ENCODE peak calls at places on chromosomes 13 and 19, in ten cellular contexts. One of them, this sample, is unnamed.

GRCh38 chr13:70203661-70204229 is 95.5 kb upstream of the KLHL1 start:
- DNase-seq in mammary epithelial cell: no peak
- DNase-seq in progenitor cell of endocrine pancreas: no peak
- DNase-seq in transverse colon: no peak
- DNase-seq in uterus: no peak
- DNase-seq in fibroblast of pulmonary artery: no peak
- DNase-seq in neural progenitor cell: peak; percentile 23
- DNase-seq in PC-3: peak; percentile 26
- DNase-seq in astrocyte of the spinal cord: peak; percentile 3
- DNase-seq in esophagus muscularis mucosa: no peak
- DNase-seq in this sample: no peak

GRCh38 chr19:6551607-6552450 is 21.0 kb downstream of the TNFSF9 start:
- DNase-seq in mammary epithelial cell: no peak
- DNase-seq in progenitor cell of endocrine pancreas: peak; percentile 42
- DNase-seq in transverse colon: peak; percentile 35
- DNase-seq in uterus: no peak
- DNase-seq in fibroblast of pulmonary artery: no peak
- DNase-seq in neural progenitor cell: peak; percentile 83
- DNase-seq in PC-3: no peak
- DNase-seq in astrocyte of the spinal cord: no peak
- DNase-seq in esophagus muscularis mucosa: no peak
- DNase-seq in this sample: no peak

GRCh38 chr13:40874138-40874776 is 84.8 kb downstream of the SLC25A15 start:
- DNase-seq in mammary epithelial cell: peak; percentile 17
- DNase-seq in progenitor cell of endocrine pancreas: no peak
- DNase-seq in transverse colon: no peak
- DNase-seq in uterus: no peak
- DNase-seq in fibroblast of pulmonary artery: no peak
- DNase-seq in neural progenitor cell: no peak
- DNase-seq in PC-3: no peak
- DNase-seq in astrocyte of the spinal cord: peak; percentile 12
- DNase-seq in esophagus muscularis mucosa: no peak
- DNase-seq in this sample: no peak

GRCh38 chr13:50529154-50529882 is 314.2 kb downstream of the DLEU7 start:
- DNase-seq in mammary epithelial cell: peak; percentile 86
- DNase-seq in progenitor cell of endocrine pancreas: no peak
- DNase-seq in transverse colon: peak; percentile 84
- DNase-seq in uterus: peak; percentile 72
- DNase-seq in fibroblast of pulmonary artery: peak; percentile 93
- DNase-seq in neural progenitor cell: no peak
- DNase-seq in PC-3: peak; percentile 14
- DNase-seq in astrocyte of the spinal cord: peak; percentile 94
- DNase-seq in esophagus muscularis mucosa: no peak
- DNase-seq in this sample: no peak

GRCh38 chr19:40444181-40445005 is at the start of gene SERTAD3:
- DNase-seq in mammary epithelial cell: peak; percentile 94
- DNase-seq in progenitor cell of endocrine pancreas: peak; percentile 97
- DNase-seq in transverse colon: peak; percentile 99
- DNase-seq in uterus: peak; percentile 98
- DNase-seq in fibroblast of pulmonary artery: peak; percentile 95
- DNase-seq in neural progenitor cell: peak; percentile 99
- DNase-seq in PC-3: peak; percentile 91
- DNase-seq in astrocyte of the spinal cord: peak; percentile 97
- DNase-seq in esophagus muscularis mucosa: peak; percentile 99
- DNase-seq in this sample: peak; percentile 99

GRCh38 chr13:99126821-99127220 is 73.8 kb upstream of the UBAC2 start:
- DNase-seq in mammary epithelial cell: no peak
- DNase-seq in progenitor cell of endocrine pancreas: no peak
- DNase-seq in transverse colon: no peak
- DNase-seq in uterus: no peak
- DNase-seq in fibroblast of pulmonary artery: no peak
- DNase-seq in neural progenitor cell: no peak
- DNase-seq in PC-3: no peak
- DNase-seq in astrocyte of the spinal cord: no peak
- DNase-seq in esophagus muscularis mucosa: no peak
- DNase-seq in this sample: no peak

GRCh38 chr13:41463823-41464602 is 6.7 kb downstream of the RGCC start:
- DNase-seq in mammary epithelial cell: no peak
- DNase-seq in progenitor cell of endocrine pancreas: no peak
- DNase-seq in transverse colon: peak; percentile 20
- DNase-seq in uterus: no peak
- DNase-seq in fibroblast of pulmonary artery: no peak
- DNase-seq in neural progenitor cell: no peak
- DNase-seq in PC-3: no peak
- DNase-seq in astrocyte of the spinal cord: no peak
- DNase-seq in esophagus muscularis mucosa: no peak
- DNase-seq in this sample: no peak

GRCh38 chr13:95100525-95101121 is 200.6 kb downstream of the ABCC4 start:
- DNase-seq in mammary epithelial cell: peak; percentile 64
- DNase-seq in progenitor cell of endocrine pancreas: no peak
- DNase-seq in transverse colon: no peak
- DNase-seq in uterus: no peak
- DNase-seq in fibroblast of pulmonary artery: peak; percentile 33
- DNase-seq in neural progenitor cell: peak; percentile 63
- DNase-seq in PC-3: peak; percentile 97
- DNase-seq in astrocyte of the spinal cord: peak; percentile 84
- DNase-seq in esophagus muscularis mucosa: no peak
- DNase-seq in this sample: no peak

GRCh38 chr13:98303858-98304257 is 126.8 kb upstream of the RNF113B start:
- DNase-seq in mammary epithelial cell: no peak
- DNase-seq in progenitor cell of endocrine pancreas: no peak
- DNase-seq in transverse colon: no peak
- DNase-seq in uterus: no peak
- DNase-seq in fibroblast of pulmonary artery: no peak
- DNase-seq in neural progenitor cell: no peak
- DNase-seq in PC-3: no peak
- DNase-seq in astrocyte of the spinal cord: no peak
- DNase-seq in esophagus muscularis mucosa: no peak
- DNase-seq in this sample: no peak

GRCh38 chr13:46866150-46866549 is 30.7 kb downstream of the HTR2A start:
- DNase-seq in mammary epithelial cell: peak; percentile 57
- DNase-seq in progenitor cell of endocrine pancreas: peak; percentile 13
- DNase-seq in transverse colon: peak; percentile 11
- DNase-seq in uterus: peak; percentile 15
- DNase-seq in fibroblast of pulmonary artery: peak; percentile 73
- DNase-seq in neural progenitor cell: peak; percentile 4
- DNase-seq in PC-3: peak; percentile 48
- DNase-seq in astrocyte of the spinal cord: peak; percentile 20
- DNase-seq in esophagus muscularis mucosa: no peak
- DNase-seq in this sample: no peak

GRCh38 chr19:27776020-27776419 is 1436.9 kb downstream of the UQCRFS1 start:
- DNase-seq in mammary epithelial cell: peak; percentile 19
- DNase-seq in progenitor cell of endocrine pancreas: no peak
- DNase-seq in transverse colon: no peak
- DNase-seq in uterus: no peak
- DNase-seq in fibroblast of pulmonary artery: peak; percentile 85
- DNase-seq in neural progenitor cell: no peak
- DNase-seq in PC-3: peak; percentile 25
- DNase-seq in astrocyte of the spinal cord: peak; percentile 15
- DNase-seq in esophagus muscularis mucosa: no peak
- DNase-seq in this sample: no peak

GRCh38 chr13:102657630-102658029 is 37.2 kb downstream of the METTL21C start:
- DNase-seq in mammary epithelial cell: no peak
- DNase-seq in progenitor cell of endocrine pancreas: no peak
- DNase-seq in transverse colon: no peak
- DNase-seq in uterus: no peak
- DNase-seq in fibroblast of pulmonary artery: no peak
- DNase-seq in neural progenitor cell: no peak
- DNase-seq in PC-3: no peak
- DNase-seq in astrocyte of the spinal cord: no peak
- DNase-seq in esophagus muscularis mucosa: no peak
- DNase-seq in this sample: no peak
- TF ChIP-seq CTCF in mammary epithelial cell: peak; percentile 34
- TF ChIP-seq CTCF in progenitor cell of endocrine pancreas: peak; percentile 44
- TF ChIP-seq CTCF in transverse colon: no peak
- TF ChIP-seq CTCF in uterus: no peak
- TF ChIP-seq CTCF in fibroblast of pulmonary artery: peak; percentile 33
- TF ChIP-seq CTCF in neural progenitor cell: peak; percentile 32
- TF ChIP-seq CTCF in PC-3: peak; percentile 38
- TF ChIP-seq CTCF in astrocyte of the spinal cord: peak; percentile 41
- TF ChIP-seq CTCF in esophagus muscularis mucosa: peak; percentile 34
- TF ChIP-seq CTCF in this sample: peak; percentile 52

GRCh38 chr13:31050486-31051400 is 111.0 kb downstream of the HSPH1 start:
- DNase-seq in mammary epithelial cell: no peak
- DNase-seq in progenitor cell of endocrine pancreas: no peak
- DNase-seq in transverse colon: no peak
- DNase-seq in uterus: no peak
- DNase-seq in fibroblast of pulmonary artery: no peak
- DNase-seq in neural progenitor cell: peak; percentile 20
- DNase-seq in PC-3: peak; percentile 18
- DNase-seq in astrocyte of the spinal cord: peak; percentile 4
- DNase-seq in esophagus muscularis mucosa: no peak
- DNase-seq in this sample: no peak
- TF ChIP-seq CTCF in mammary epithelial cell: peak; percentile 35
- TF ChIP-seq CTCF in progenitor cell of endocrine pancreas: peak; percentile 34
- TF ChIP-seq CTCF in transverse colon: no peak
- TF ChIP-seq CTCF in uterus: no peak
- TF ChIP-seq CTCF in fibroblast of pulmonary artery: peak; percentile 35
- TF ChIP-seq CTCF in neural progenitor cell: peak; percentile 38
- TF ChIP-seq CTCF in PC-3: peak; percentile 36
- TF ChIP-seq CTCF in astrocyte of the spinal cord: peak; percentile 32
- TF ChIP-seq CTCF in esophagus muscularis mucosa: peak; percentile 22
- TF ChIP-seq CTCF in this sample: no peak

DNA sequence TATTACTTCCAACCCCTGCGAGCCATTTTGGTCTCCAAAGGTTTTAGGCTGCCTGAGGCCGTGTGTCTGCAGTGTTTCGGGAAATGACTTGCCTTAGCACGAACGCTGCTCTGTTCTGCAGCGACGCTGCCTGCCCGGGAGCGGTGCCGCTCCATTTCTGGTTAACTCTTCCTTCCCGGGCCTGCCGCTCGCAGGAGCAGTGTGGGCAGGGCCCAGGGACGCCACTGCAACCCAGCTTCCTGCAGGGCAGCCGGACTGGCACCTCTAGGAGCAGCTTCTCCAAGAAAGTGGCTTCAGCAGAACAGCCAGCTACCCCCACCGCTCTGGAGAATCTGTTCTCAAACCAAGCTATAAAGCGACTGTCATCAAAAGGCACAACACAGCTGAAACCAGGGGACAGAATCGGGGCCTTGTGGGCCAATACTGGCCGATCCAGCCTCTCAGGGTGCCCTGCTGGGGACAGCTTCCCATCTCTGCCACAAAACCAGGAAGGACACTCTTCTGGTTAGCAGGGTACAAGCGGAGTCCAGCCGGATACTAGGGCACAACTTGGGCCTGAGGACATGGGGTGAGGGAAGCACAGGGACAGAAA is 72.2 kb downstream of the KCTD15 start:
- DNase-seq in mammary epithelial cell: peak; percentile 50
- DNase-seq in progenitor cell of endocrine pancreas: no peak
- DNase-seq in transverse colon: peak; percentile 14
- DNase-seq in uterus: peak; percentile 18
- DNase-seq in fibroblast of pulmonary artery: peak; percentile 44
- DNase-seq in neural progenitor cell: peak; percentile 50
- DNase-seq in PC-3: no peak
- DNase-seq in astrocyte of the spinal cord: peak; percentile 10
- DNase-seq in esophagus muscularis mucosa: peak; percentile 90
- DNase-seq in this sample: peak; percentile 17
- TF ChIP-seq CTCF in mammary epithelial cell: peak; percentile 47
- TF ChIP-seq CTCF in progenitor cell of endocrine pancreas: no peak
- TF ChIP-seq CTCF in transverse colon: no peak
- TF ChIP-seq CTCF in uterus: peak; percentile 11
- TF ChIP-seq CTCF in fibroblast of pulmonary artery: peak; percentile 7
- TF ChIP-seq CTCF in neural progenitor cell: no peak
- TF ChIP-seq CTCF in PC-3: no peak
- TF ChIP-seq CTCF in astrocyte of the spinal cord: no peak
- TF ChIP-seq CTCF in esophagus muscularis mucosa: no peak
- TF ChIP-seq CTCF in this sample: no peak

DNA sequence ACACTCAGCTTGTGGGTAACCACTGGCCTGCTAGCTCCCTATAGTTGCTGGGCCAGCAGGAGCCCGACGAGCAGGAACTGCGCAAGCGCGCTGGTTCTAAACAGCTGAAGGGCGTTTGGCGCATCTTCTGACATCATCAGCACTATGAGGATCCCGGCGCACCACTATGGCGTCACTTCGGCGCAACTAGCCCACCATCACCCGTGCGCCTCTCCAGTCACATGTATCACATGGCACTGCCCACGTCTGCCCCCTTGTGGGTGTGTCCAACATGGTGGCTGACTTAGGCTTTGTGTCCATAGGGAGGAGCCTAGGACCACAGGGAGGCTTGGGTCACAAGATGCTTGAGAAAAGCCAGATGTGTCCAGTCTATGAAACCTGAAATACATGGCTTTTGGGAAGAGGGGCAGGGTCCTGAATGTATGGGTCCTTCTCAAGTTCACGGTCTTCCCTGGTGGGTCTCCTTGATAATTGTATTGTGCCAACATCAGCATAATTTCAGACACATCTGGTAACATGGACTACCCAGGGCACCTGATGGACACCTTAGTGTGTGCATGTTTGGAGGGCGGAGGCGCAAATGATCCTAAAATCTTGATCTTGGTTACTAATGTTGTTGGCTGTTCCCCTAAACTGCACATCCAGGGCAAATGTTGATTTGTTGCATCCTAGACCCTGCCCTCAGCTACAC is 18.0 kb downstream of the KLK4 start:
- DNase-seq in mammary epithelial cell: no peak
- DNase-seq in progenitor cell of endocrine pancreas: no peak
- DNase-seq in transverse colon: no peak
- DNase-seq in uterus: no peak
- DNase-seq in fibroblast of pulmonary artery: no peak
- DNase-seq in neural progenitor cell: no peak
- DNase-seq in PC-3: no peak
- DNase-seq in astrocyte of the spinal cord: no peak
- DNase-seq in esophagus muscularis mucosa: no peak
- DNase-seq in this sample: no peak
- TF ChIP-seq CTCF in mammary epithelial cell: peak; percentile 1
- TF ChIP-seq CTCF in progenitor cell of endocrine pancreas: no peak
- TF ChIP-seq CTCF in transverse colon: no peak
- TF ChIP-seq CTCF in uterus: no peak
- TF ChIP-seq CTCF in fibroblast of pulmonary artery: no peak
- TF ChIP-seq CTCF in neural progenitor cell: no peak
- TF ChIP-seq CTCF in PC-3: peak; percentile 37
- TF ChIP-seq CTCF in astrocyte of the spinal cord: no peak
- TF ChIP-seq CTCF in esophagus muscularis mucosa: no peak
- TF ChIP-seq CTCF in this sample: no peak

This sample was measured in endothelial cell.